ENCODE peak calls at places on chromosomes 5 and 9, in seven cellular contexts. One of them, this sample, is unnamed.

GRCh38 chr5:31502506-31502905 is 29.4 kb downstream of the DROSHA start:
- DNase-seq in AG09309: no peak
- DNase-seq in dorsolateral prefrontal cortex: peak
- DNase-seq in hepatocyte: no peak
- DNase-seq in stomach: no peak
- DNase-seq in pancreas: no peak
- DNase-seq in prostate gland: no peak
- DNase-seq in this sample: no peak

GRCh38 chr9:137870432-137870831 is 7.2 kb upstream of the CACNA1B start:
- DNase-seq in stomach: no peak
- DNase-seq in dorsolateral prefrontal cortex: no peak
- DNase-seq in prostate gland: no peak
- DNase-seq in AG09309: no peak
- DNase-seq in hepatocyte: no peak
- DNase-seq in pancreas: no peak
- DNase-seq in this sample: no peak

GRCh38 chr5:146758076-146758475 is 120.5 kb downstream of the PPP2R2B start:
- DNase-seq in stomach: no peak
- DNase-seq in hepatocyte: no peak
- DNase-seq in pancreas: no peak
- DNase-seq in prostate gland: no peak
- DNase-seq in AG09309: no peak
- DNase-seq in dorsolateral prefrontal cortex: no peak
- DNase-seq in this sample: no peak

GRCh38 chr5:156042726-156043125 is 284.2 kb upstream of the SGCD start:
- DNase-seq in hepatocyte: no peak
- DNase-seq in pancreas: no peak
- DNase-seq in AG09309: no peak
- DNase-seq in prostate gland: no peak
- DNase-seq in dorsolateral prefrontal cortex: no peak
- DNase-seq in stomach: no peak
- DNase-seq in this sample: no peak

GRCh38 chr5:172854451-172854871 is 20.4 kb downstream of the ERGIC1 start:
- DNase-seq in dorsolateral prefrontal cortex: no peak
- DNase-seq in stomach: peak
- DNase-seq in pancreas: no peak
- DNase-seq in hepatocyte: no peak
- DNase-seq in prostate gland: peak
- DNase-seq in AG09309: no peak
- DNase-seq in this sample: no peak

GRCh38 chr5:74517700-74518099 is 122.8 kb downstream of the ENC1 start:
- DNase-seq in stomach: no peak
- DNase-seq in prostate gland: no peak
- DNase-seq in pancreas: no peak
- DNase-seq in hepatocyte: no peak
- DNase-seq in AG09309: no peak
- DNase-seq in dorsolateral prefrontal cortex: no peak
- DNase-seq in this sample: peak

GRCh38 chr9:112411626-112412027 is 31.7 kb downstream of the HSDL2 start:
- DNase-seq in pancreas: no peak
- DNase-seq in AG09309: peak
- DNase-seq in dorsolateral prefrontal cortex: no peak
- DNase-seq in hepatocyte: no peak
- DNase-seq in stomach: no peak
- DNase-seq in prostate gland: no peak
- DNase-seq in this sample: peak

GRCh38 chr5:178230879-178231735 is 1.5 kb downstream of the PHYKPL start:
- DNase-seq in pancreas: no peak
- DNase-seq in AG09309: no peak
- DNase-seq in dorsolateral prefrontal cortex: no peak
- DNase-seq in stomach: no peak
- DNase-seq in hepatocyte: peak
- DNase-seq in prostate gland: no peak
- DNase-seq in this sample: no peak

GRCh38 chr9:87570000-87570834 is 72.5 kb downstream of the DAPK1 start:
- DNase-seq in stomach: no peak
- DNase-seq in AG09309: no peak
- DNase-seq in dorsolateral prefrontal cortex: no peak
- DNase-seq in prostate gland: no peak
- DNase-seq in hepatocyte: peak
- DNase-seq in pancreas: no peak
- DNase-seq in this sample: no peak

GRCh38 chr9:109766351-109766750 is 13.6 kb upstream of the PALM2AKAP2 start:
- DNase-seq in AG09309: peak
- DNase-seq in stomach: no peak
- DNase-seq in dorsolateral prefrontal cortex: no peak
- DNase-seq in pancreas: no peak
- DNase-seq in prostate gland: no peak
- DNase-seq in hepatocyte: peak
- DNase-seq in this sample: peak

GRCh38 chr5:121695307-121695706 is 156.4 kb upstream of the FTMT start:
- DNase-seq in hepatocyte: no peak
- DNase-seq in dorsolateral prefrontal cortex: no peak
- DNase-seq in prostate gland: no peak
- DNase-seq in AG09309: no peak
- DNase-seq in pancreas: no peak
- DNase-seq in stomach: no peak
- DNase-seq in this sample: no peak

GRCh38 chr5:91382530-91383026 is 539 bp downstream of the ARRDC3 start:
- DNase-seq in dorsolateral prefrontal cortex: no peak
- DNase-seq in prostate gland: peak
- DNase-seq in hepatocyte: peak
- DNase-seq in stomach: peak
- DNase-seq in pancreas: peak
- DNase-seq in AG09309: no peak
- DNase-seq in this sample: no peak

GRCh38 chr5:147560982-147561381 is 51.1 kb upstream of the DPYSL3 start:
- DNase-seq in prostate gland: no peak
- DNase-seq in pancreas: no peak
- DNase-seq in AG09309: no peak
- DNase-seq in dorsolateral prefrontal cortex: no peak
- DNase-seq in stomach: no peak
- DNase-seq in hepatocyte: no peak
- DNase-seq in this sample: no peak

GRCh38 chr5:43855418-43855817 is 252.4 kb downstream of the NNT start:
- DNase-seq in hepatocyte: no peak
- DNase-seq in pancreas: no peak
- DNase-seq in stomach: no peak
- DNase-seq in AG09309: no peak
- DNase-seq in prostate gland: no peak
- DNase-seq in dorsolateral prefrontal cortex: no peak
- DNase-seq in this sample: no peak

GRCh38 chr5:123000731-123001130 is 35.8 kb downstream of the PPIC start:
- DNase-seq in stomach: no peak
- DNase-seq in dorsolateral prefrontal cortex: no peak
- DNase-seq in pancreas: no peak
- DNase-seq in hepatocyte: no peak
- DNase-seq in prostate gland: no peak
- DNase-seq in AG09309: no peak
- DNase-seq in this sample: no peak

GRCh38 chr5:53427965-53428364 is 52.5 kb upstream of the FST start:
- DNase-seq in hepatocyte: no peak
- DNase-seq in pancreas: no peak
- DNase-seq in prostate gland: no peak
- DNase-seq in stomach: no peak
- DNase-seq in dorsolateral prefrontal cortex: no peak
- DNase-seq in AG09309: no peak
- DNase-seq in this sample: no peak

GRCh38 chr9:70412678-70413426 is 1.6 kb downstream of the KLF9 start:
- DNase-seq in hepatocyte: peak
- DNase-seq in stomach: peak
- DNase-seq in pancreas: peak
- DNase-seq in dorsolateral prefrontal cortex: peak
- DNase-seq in prostate gland: peak
- DNase-seq in AG09309: no peak
- DNase-seq in this sample: no peak

GRCh38 chr5:9617739-9618504 is 12.2 kb downstream of the TAS2R1 start:
- DNase-seq in pancreas: no peak
- DNase-seq in AG09309: no peak
- DNase-seq in hepatocyte: no peak
- DNase-seq in prostate gland: no peak
- DNase-seq in stomach: no peak
- DNase-seq in dorsolateral prefrontal cortex: no peak
- DNase-seq in this sample: no peak

GRCh38 chr9:87148391-87149237 is 201.3 kb upstream of the GAS1 start:
- DNase-seq in dorsolateral prefrontal cortex: peak
- DNase-seq in prostate gland: peak
- DNase-seq in pancreas: peak
- DNase-seq in stomach: peak
- DNase-seq in hepatocyte: peak
- DNase-seq in AG09309: no peak
- DNase-seq in this sample: no peak

GRCh38 chr5:172886974-172887491 is 53.0 kb downstream of the ERGIC1 start:
- DNase-seq in dorsolateral prefrontal cortex: peak
- DNase-seq in hepatocyte: peak
- DNase-seq in stomach: peak
- DNase-seq in prostate gland: no peak
- DNase-seq in AG09309: peak
- DNase-seq in pancreas: peak
- DNase-seq in this sample: peak

GRCh38 chr9:72305102-72305546 is 59.9 kb downstream of the ZFAND5 start:
- DNase-seq in AG09309: no peak
- DNase-seq in stomach: peak
- DNase-seq in dorsolateral prefrontal cortex: no peak
- DNase-seq in pancreas: peak
- DNase-seq in hepatocyte: peak
- DNase-seq in prostate gland: peak
- DNase-seq in this sample: no peak

GRCh38 chr9:124018731-124019697 is 7.4 kb downstream of the LHX2 start:
- DNase-seq in hepatocyte: no peak
- DNase-seq in prostate gland: no peak
- DNase-seq in AG09309: no peak
- DNase-seq in dorsolateral prefrontal cortex: no peak
- DNase-seq in stomach: no peak
- DNase-seq in pancreas: no peak
- DNase-seq in this sample: no peak
- H3K4me3 ChIP-seq in hepatocyte: no peak
- H3K4me3 ChIP-seq in prostate gland: no peak
- H3K4me3 ChIP-seq in AG09309: peak
- H3K4me3 ChIP-seq in dorsolateral prefrontal cortex: peak
- H3K4me3 ChIP-seq in stomach: no peak
- H3K4me3 ChIP-seq in pancreas: no peak
- H3K4me3 ChIP-seq in this sample: no peak

GRCh38 chr9:37587521-37587920 is 4.9 kb downstream of the TOMM5 start:
- DNase-seq in prostate gland: no peak
- DNase-seq in stomach: no peak
- DNase-seq in dorsolateral prefrontal cortex: no peak
- DNase-seq in pancreas: no peak
- DNase-seq in AG09309: no peak
- DNase-seq in hepatocyte: no peak
- DNase-seq in this sample: no peak

GRCh38 chr9:37583522-37584121 is 7.4 kb upstream of the FBXO10 start:
- DNase-seq in AG09309: no peak
- DNase-seq in hepatocyte: no peak
- DNase-seq in stomach: no peak
- DNase-seq in pancreas: no peak
- DNase-seq in dorsolateral prefrontal cortex: no peak
- DNase-seq in prostate gland: no peak
- DNase-seq in this sample: no peak

GRCh38 chr9:37582548-37583157 is 6.5 kb upstream of the FBXO10 start:
- DNase-seq in pancreas: no peak
- DNase-seq in hepatocyte: peak
- DNase-seq in dorsolateral prefrontal cortex: no peak
- DNase-seq in stomach: no peak
- DNase-seq in AG09309: peak
- DNase-seq in prostate gland: peak
- DNase-seq in this sample: peak
- TF ChIP-seq CTCF in pancreas: peak
- TF ChIP-seq CTCF in hepatocyte: peak
- TF ChIP-seq CTCF in dorsolateral prefrontal cortex: peak
- TF ChIP-seq CTCF in stomach: peak
- TF ChIP-seq CTCF in AG09309: peak
- TF ChIP-seq CTCF in prostate gland: peak
- TF ChIP-seq CTCF in this sample: peak

GRCh38 chr5:163433271-163433670 is 4.1 kb upstream of the CCNG1 start:
- DNase-seq in stomach: no peak
- DNase-seq in hepatocyte: no peak
- DNase-seq in AG09309: no peak
- DNase-seq in prostate gland: no peak
- DNase-seq in dorsolateral prefrontal cortex: no peak
- DNase-seq in pancreas: peak
- DNase-seq in this sample: no peak

GRCh38 chr5:163437011-163437308 is 435 bp upstream of the CCNG1 start:
- DNase-seq in dorsolateral prefrontal cortex: no peak
- DNase-seq in hepatocyte: no peak
- DNase-seq in AG09309: no peak
- DNase-seq in pancreas: no peak
- DNase-seq in stomach: no peak
- DNase-seq in prostate gland: no peak
- DNase-seq in this sample: no peak

GRCh38 chr5:163434410-163434866 is 3.0 kb upstream of the CCNG1 start:
- DNase-seq in hepatocyte: peak
- DNase-seq in AG09309: no peak
- DNase-seq in stomach: peak
- DNase-seq in pancreas: peak
- DNase-seq in prostate gland: peak
- DNase-seq in dorsolateral prefrontal cortex: no peak
- DNase-seq in this sample: no peak

GRCh38 chr5:163437309-163438182 is at the start of gene CCNG1:
- DNase-seq in AG09309: peak
- DNase-seq in hepatocyte: peak
- DNase-seq in pancreas: peak
- DNase-seq in stomach: peak
- DNase-seq in dorsolateral prefrontal cortex: peak
- DNase-seq in prostate gland: peak
- DNase-seq in this sample: peak

DNA sequence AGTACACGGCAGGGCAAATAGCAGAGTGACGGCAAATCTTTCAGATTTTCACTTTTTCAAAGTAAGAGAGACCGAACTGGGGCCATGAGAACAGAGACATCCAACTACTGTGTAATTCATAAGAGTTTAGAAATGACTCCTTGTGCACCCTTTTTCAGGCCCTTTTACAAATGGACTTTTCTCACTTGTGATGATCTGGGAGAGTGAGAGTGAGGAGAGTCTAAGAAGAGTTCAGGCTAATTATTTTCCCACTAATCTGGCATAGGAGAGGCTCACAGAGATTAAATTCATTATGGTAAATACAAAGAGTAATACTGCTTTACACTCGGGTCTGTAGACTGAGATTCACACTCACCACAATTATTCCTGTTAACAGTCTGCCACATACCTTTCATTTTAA is 880 bp upstream of the CCNG1 start:
- DNase-seq in prostate gland: no peak
- DNase-seq in AG09309: no peak
- DNase-seq in stomach: no peak
- DNase-seq in dorsolateral prefrontal cortex: no peak
- DNase-seq in pancreas: no peak
- DNase-seq in hepatocyte: no peak
- DNase-seq in this sample: no peak
- H3K4me3 ChIP-seq in prostate gland: no peak
- H3K4me3 ChIP-seq in AG09309: no peak
- H3K4me3 ChIP-seq in stomach: no peak
- H3K4me3 ChIP-seq in dorsolateral prefrontal cortex: peak
- H3K4me3 ChIP-seq in pancreas: no peak
- H3K4me3 ChIP-seq in hepatocyte: no peak
- H3K4me3 ChIP-seq in this sample: no peak

DNA sequence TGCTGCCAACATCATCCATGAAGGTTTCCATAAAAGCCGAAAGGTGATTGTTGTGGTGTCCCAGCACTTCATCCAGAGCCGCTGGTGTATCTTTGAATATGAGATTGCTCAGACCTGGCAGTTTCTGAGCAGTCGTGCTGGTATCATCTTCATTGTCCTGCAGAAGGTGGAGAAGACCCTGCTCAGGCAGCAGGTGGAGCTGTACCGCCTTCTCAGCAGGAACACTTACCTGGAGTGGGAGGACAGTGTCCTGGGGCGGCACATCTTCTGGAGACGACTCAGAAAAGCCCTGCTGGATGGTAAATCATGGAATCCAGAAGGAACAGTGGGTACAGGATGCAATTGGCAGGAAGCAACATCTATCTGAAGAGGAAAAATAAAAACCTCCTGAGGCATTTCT is 10.1 kb downstream of the TLR4 start:
- DNase-seq in prostate gland: no peak
- DNase-seq in hepatocyte: peak
- DNase-seq in dorsolateral prefrontal cortex: no peak
- DNase-seq in AG09309: no peak
- DNase-seq in pancreas: no peak
- DNase-seq in stomach: no peak
- DNase-seq in this sample: no peak
- TF ChIP-seq CTCF in prostate gland: no peak
- TF ChIP-seq CTCF in hepatocyte: peak
- TF ChIP-seq CTCF in dorsolateral prefrontal cortex: no peak
- TF ChIP-seq CTCF in AG09309: no peak
- TF ChIP-seq CTCF in pancreas: no peak
- TF ChIP-seq CTCF in stomach: no peak
- TF ChIP-seq CTCF in this sample: no peak